ENCODE peak calls at places on chromosomes 1 and 21, in nine cellular contexts. One of them, this sample, is unnamed.

GRCh38 chr1:72780212-72780611 is 497.9 kb upstream of the NEGR1 start:
- DNase-seq in GM23248: no peak
- DNase-seq in fibroblast of lung: no peak
- DNase-seq in GM23338: no peak
- DNase-seq in MM.1S: no peak
- DNase-seq in mammary epithelial cell: no peak
- DNase-seq in PC-9: no peak
- DNase-seq in PC-3: no peak
- DNase-seq in neural progenitor cell: no peak
- DNase-seq in this sample: no peak

GRCh38 chr1:65792671-65793358 is at the start of gene PDE4B:
- DNase-seq in PC-3: no peak
- DNase-seq in GM23338: peak; percentile 65
- DNase-seq in PC-9: no peak
- DNase-seq in GM23248: peak; percentile 74
- DNase-seq in neural progenitor cell: peak; percentile 81
- DNase-seq in mammary epithelial cell: no peak
- DNase-seq in fibroblast of lung: peak; percentile 41
- DNase-seq in MM.1S: no peak
- DNase-seq in this sample: peak; percentile 19

GRCh38 chr1:86951430-86951829 is 37.0 kb downstream of the HS2ST1 start:
- DNase-seq in neural progenitor cell: no peak
- DNase-seq in GM23248: no peak
- DNase-seq in PC-3: no peak
- DNase-seq in MM.1S: no peak
- DNase-seq in GM23338: no peak
- DNase-seq in mammary epithelial cell: no peak
- DNase-seq in PC-9: no peak
- DNase-seq in fibroblast of lung: peak; percentile 27
- DNase-seq in this sample: no peak

GRCh38 chr1:22317231-22317919 is 134.3 kb upstream of the ZBTB40 start:
- DNase-seq in mammary epithelial cell: no peak
- DNase-seq in GM23248: peak; percentile 16
- DNase-seq in neural progenitor cell: peak; percentile 66
- DNase-seq in MM.1S: no peak
- DNase-seq in GM23338: peak; percentile 76
- DNase-seq in PC-3: peak; percentile 44
- DNase-seq in fibroblast of lung: no peak
- DNase-seq in PC-9: no peak
- DNase-seq in this sample: peak; percentile 50

GRCh38 chr1:64476251-64476952 is 6.5 kb downstream of the CACHD1 start:
- DNase-seq in mammary epithelial cell: peak; percentile 48
- DNase-seq in PC-3: peak; percentile 29
- DNase-seq in neural progenitor cell: no peak
- DNase-seq in MM.1S: no peak
- DNase-seq in fibroblast of lung: peak; percentile 94
- DNase-seq in PC-9: no peak
- DNase-seq in GM23338: no peak
- DNase-seq in GM23248: peak; percentile 86
- DNase-seq in this sample: peak; percentile 58

GRCh38 chr1:163650624-163651023 is 328.9 kb downstream of the NUF2 start:
- DNase-seq in neural progenitor cell: no peak
- DNase-seq in PC-9: no peak
- DNase-seq in fibroblast of lung: no peak
- DNase-seq in mammary epithelial cell: no peak
- DNase-seq in GM23338: no peak
- DNase-seq in MM.1S: no peak
- DNase-seq in PC-3: no peak
- DNase-seq in GM23248: no peak
- DNase-seq in this sample: no peak

GRCh38 chr21:43938751-43939442 is 73.2 kb upstream of the TRAPPC10 start:
- DNase-seq in GM23338: peak; percentile 97
- DNase-seq in PC-9: no peak
- DNase-seq in MM.1S: peak; percentile 94
- DNase-seq in mammary epithelial cell: peak; percentile 46
- DNase-seq in neural progenitor cell: peak; percentile 93
- DNase-seq in GM23248: peak; percentile 87
- DNase-seq in fibroblast of lung: peak; percentile 52
- DNase-seq in PC-3: peak; percentile 64
- DNase-seq in this sample: peak; percentile 91

GRCh38 chr1:209802117-209802779 is 3.7 kb downstream of the IRF6 start:
- DNase-seq in GM23248: no peak
- DNase-seq in PC-3: no peak
- DNase-seq in PC-9: no peak
- DNase-seq in MM.1S: no peak
- DNase-seq in mammary epithelial cell: peak; percentile 64
- DNase-seq in GM23338: no peak
- DNase-seq in neural progenitor cell: no peak
- DNase-seq in fibroblast of lung: no peak
- DNase-seq in this sample: no peak

GRCh38 chr1:174812026-174812425 is 187.7 kb upstream of the CACYBP start:
- DNase-seq in neural progenitor cell: no peak
- DNase-seq in mammary epithelial cell: no peak
- DNase-seq in MM.1S: no peak
- DNase-seq in GM23248: no peak
- DNase-seq in fibroblast of lung: no peak
- DNase-seq in GM23338: no peak
- DNase-seq in PC-3: no peak
- DNase-seq in PC-9: no peak
- DNase-seq in this sample: no peak

GRCh38 chr1:175725684-175726083 is 17.7 kb downstream of the TNR start:
- DNase-seq in GM23248: peak; percentile 34
- DNase-seq in PC-3: peak; percentile 46
- DNase-seq in PC-9: no peak
- DNase-seq in mammary epithelial cell: peak; percentile 20
- DNase-seq in GM23338: peak; percentile 84
- DNase-seq in neural progenitor cell: peak; percentile 83
- DNase-seq in MM.1S: peak; percentile 72
- DNase-seq in fibroblast of lung: peak; percentile 6
- DNase-seq in this sample: peak; percentile 72

GRCh38 chr1:25520446-25521061 is 22.9 kb upstream of the LDLRAP1 start:
- DNase-seq in neural progenitor cell: peak; percentile 72
- DNase-seq in MM.1S: peak; percentile 68
- DNase-seq in PC-9: no peak
- DNase-seq in fibroblast of lung: peak; percentile 45
- DNase-seq in GM23248: peak; percentile 71
- DNase-seq in PC-3: peak; percentile 70
- DNase-seq in GM23338: peak; percentile 86
- DNase-seq in mammary epithelial cell: peak; percentile 34
- DNase-seq in this sample: peak; percentile 80

GRCh38 chr1:169753549-169753948 is 19.7 kb upstream of the SELE start:
- DNase-seq in GM23338: peak; percentile 15
- DNase-seq in MM.1S: no peak
- DNase-seq in mammary epithelial cell: no peak
- DNase-seq in neural progenitor cell: no peak
- DNase-seq in GM23248: no peak
- DNase-seq in PC-3: no peak
- DNase-seq in PC-9: no peak
- DNase-seq in fibroblast of lung: no peak
- DNase-seq in this sample: no peak

GRCh38 chr1:45583666-45584350 is at the start of gene NASP:
- DNase-seq in fibroblast of lung: peak; percentile 70
- DNase-seq in GM23338: peak; percentile 86
- DNase-seq in MM.1S: peak; percentile 79
- DNase-seq in PC-9: peak; percentile 73
- DNase-seq in PC-3: peak; percentile 80
- DNase-seq in neural progenitor cell: peak; percentile 92
- DNase-seq in mammary epithelial cell: peak; percentile 83
- DNase-seq in GM23248: peak; percentile 84
- DNase-seq in this sample: peak; percentile 93

GRCh38 chr1:59146056-59146455 is 150.8 kb upstream of the FGGY start:
- DNase-seq in fibroblast of lung: no peak
- DNase-seq in MM.1S: no peak
- DNase-seq in PC-3: no peak
- DNase-seq in GM23338: no peak
- DNase-seq in PC-9: peak; percentile 16
- DNase-seq in neural progenitor cell: no peak
- DNase-seq in GM23248: no peak
- DNase-seq in mammary epithelial cell: no peak
- DNase-seq in this sample: no peak

DNA sequence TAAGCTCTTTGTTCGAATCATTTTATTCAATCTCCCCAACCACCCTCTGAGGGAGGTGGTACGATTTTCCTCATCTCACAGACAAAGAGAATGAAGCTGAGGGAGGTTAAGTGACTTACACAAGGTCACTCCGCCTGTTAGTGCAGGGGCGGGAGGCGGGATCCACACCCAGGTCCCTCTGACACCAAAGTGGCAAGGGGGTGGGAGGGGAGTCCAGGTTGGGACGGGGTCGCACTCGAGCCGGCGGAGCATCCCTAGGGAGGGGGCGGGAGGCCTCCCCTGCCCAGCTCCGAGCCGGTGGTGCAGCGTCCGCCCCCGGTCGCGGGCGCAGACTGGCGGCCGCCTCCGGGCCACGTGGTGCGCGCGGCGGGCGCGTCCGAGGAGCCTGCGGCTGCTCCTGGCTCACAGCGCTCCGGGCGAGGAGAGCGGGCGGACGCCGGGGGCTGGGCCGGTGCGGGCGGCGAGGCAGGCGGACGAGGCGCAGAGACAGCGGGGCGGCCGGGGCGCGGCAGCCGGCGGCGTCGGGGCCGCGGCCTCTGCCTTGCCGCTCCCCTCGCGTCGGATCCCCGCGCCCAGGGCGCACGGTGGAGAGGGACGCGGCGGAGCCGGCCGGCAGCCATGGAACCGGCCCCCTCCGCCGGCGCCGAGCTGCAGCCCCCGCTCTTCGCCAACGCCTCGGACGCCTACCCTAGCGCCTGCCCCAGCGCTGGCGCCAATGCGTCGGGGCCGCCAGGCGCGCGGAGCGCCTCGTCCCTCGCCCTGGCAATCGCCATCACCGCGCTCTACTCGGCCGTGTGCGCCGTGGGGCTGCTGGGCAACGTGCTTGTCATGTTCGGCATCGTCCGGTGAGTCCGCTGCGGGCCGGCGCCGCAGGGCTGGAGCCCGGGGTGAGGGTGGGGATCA is at the start of gene OPRD1:
- DNase-seq in mammary epithelial cell: peak; percentile 41
- DNase-seq in PC-3: no peak
- DNase-seq in MM.1S: no peak
- DNase-seq in PC-9: no peak
- DNase-seq in GM23338: peak; percentile 69
- DNase-seq in neural progenitor cell: peak; percentile 75
- DNase-seq in GM23248: peak; percentile 23
- DNase-seq in fibroblast of lung: peak; percentile 12
- DNase-seq in this sample: no peak
- TF ChIP-seq EZH2 in mammary epithelial cell: no peak
- TF ChIP-seq EZH2 in PC-3: no peak
- TF ChIP-seq EZH2 in MM.1S: no peak
- TF ChIP-seq EZH2 in PC-9: no peak
- TF ChIP-seq EZH2 in GM23338: peak; percentile 57
- TF ChIP-seq EZH2 in neural progenitor cell: peak; percentile 78
- TF ChIP-seq EZH2 in GM23248: no peak
- TF ChIP-seq EZH2 in fibroblast of lung: peak; percentile 60
- TF ChIP-seq EZH2 in this sample: no peak

GRCh38 chr1:205592443-205593003 is 39.3 kb downstream of the ELK4 start:
- DNase-seq in GM23248: no peak
- DNase-seq in GM23338: no peak
- DNase-seq in neural progenitor cell: no peak
- DNase-seq in PC-3: no peak
- DNase-seq in mammary epithelial cell: no peak
- DNase-seq in PC-9: no peak
- DNase-seq in MM.1S: no peak
- DNase-seq in fibroblast of lung: no peak
- DNase-seq in this sample: no peak
- H3K4me2 ChIP-seq in GM23248: no peak overlapping the region
- H3K4me2 ChIP-seq in GM23338: peak overlapping the region; percentile 76
- H3K4me2 ChIP-seq in neural progenitor cell: no peak overlapping the region
- H3K4me2 ChIP-seq in PC-3: no peak overlapping the region
- H3K4me2 ChIP-seq in mammary epithelial cell: peak overlapping the region; percentile 74
- H3K4me2 ChIP-seq in PC-9: no peak overlapping the region
- H3K4me2 ChIP-seq in MM.1S: no peak overlapping the region
- H3K4me2 ChIP-seq in fibroblast of lung: no peak overlapping the region
- H3K4me2 ChIP-seq in this sample: peak overlapping the region; percentile 91

GRCh38 chr1:84700065-84700464 is 9.8 kb upstream of the SSX2IP start:
- DNase-seq in fibroblast of lung: no peak
- DNase-seq in PC-3: no peak
- DNase-seq in PC-9: no peak
- DNase-seq in GM23338: no peak
- DNase-seq in GM23248: no peak
- DNase-seq in neural progenitor cell: no peak
- DNase-seq in MM.1S: no peak
- DNase-seq in mammary epithelial cell: no peak
- DNase-seq in this sample: no peak

GRCh38 chr1:84704872-84705426 is 14.7 kb upstream of the SSX2IP start:
- DNase-seq in GM23248: no peak
- DNase-seq in neural progenitor cell: no peak
- DNase-seq in fibroblast of lung: no peak
- DNase-seq in GM23338: no peak
- DNase-seq in mammary epithelial cell: no peak
- DNase-seq in MM.1S: no peak
- DNase-seq in PC-3: no peak
- DNase-seq in PC-9: no peak
- DNase-seq in this sample: no peak

GRCh38 chr1:84701366-84701765 is 11.1 kb upstream of the SSX2IP start:
- DNase-seq in MM.1S: no peak
- DNase-seq in neural progenitor cell: no peak
- DNase-seq in fibroblast of lung: no peak
- DNase-seq in mammary epithelial cell: no peak
- DNase-seq in GM23248: peak; percentile 22
- DNase-seq in GM23338: no peak
- DNase-seq in PC-9: no peak
- DNase-seq in PC-3: no peak
- DNase-seq in this sample: no peak

GRCh38 chr1:84705503-84705902 is 15.2 kb upstream of the SSX2IP start:
- DNase-seq in PC-3: no peak
- DNase-seq in GM23338: no peak
- DNase-seq in fibroblast of lung: no peak
- DNase-seq in MM.1S: no peak
- DNase-seq in GM23248: no peak
- DNase-seq in neural progenitor cell: no peak
- DNase-seq in mammary epithelial cell: no peak
- DNase-seq in PC-9: no peak
- DNase-seq in this sample: no peak

DNA sequence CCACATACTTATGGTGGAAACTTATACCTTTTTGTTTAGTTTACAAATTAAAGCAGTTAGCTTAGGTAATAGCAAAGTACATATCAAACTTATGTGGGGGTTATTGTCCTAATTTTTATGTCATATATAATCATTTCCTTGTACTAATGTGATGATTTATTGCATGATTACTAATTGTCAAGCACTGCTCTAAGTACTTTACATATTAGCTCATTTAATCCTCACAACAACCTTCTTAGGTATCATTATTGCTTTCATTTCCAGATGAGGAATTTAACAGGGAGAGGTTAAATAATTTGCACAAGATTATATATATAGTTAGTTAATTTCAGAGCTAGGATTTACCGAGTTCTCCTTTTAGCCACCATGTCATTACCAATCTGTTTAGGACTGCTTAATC is 11.9 kb upstream of the SSX2IP start:
- DNase-seq in mammary epithelial cell: no peak
- DNase-seq in PC-3: no peak
- DNase-seq in fibroblast of lung: no peak
- DNase-seq in PC-9: no peak
- DNase-seq in neural progenitor cell: no peak
- DNase-seq in MM.1S: no peak
- DNase-seq in GM23338: no peak
- DNase-seq in GM23248: no peak
- DNase-seq in this sample: no peak
- H3K4me1 ChIP-seq in mammary epithelial cell: peaks cover 20% of the 10 kb centered on the region
- H3K4me1 ChIP-seq in PC-3: peaks cover 21% of the 10 kb centered on the region
- H3K4me1 ChIP-seq in fibroblast of lung: peaks cover 16% of the 10 kb centered on the region
- H3K4me1 ChIP-seq in PC-9: peaks cover 15% of the 10 kb centered on the region
- H3K4me1 ChIP-seq in neural progenitor cell: peaks cover 28% of the 10 kb centered on the region
- H3K4me1 ChIP-seq in MM.1S: no peaks in the 10 kb centered on the region
- H3K4me1 ChIP-seq in GM23338: peaks cover 56% of the 10 kb centered on the region
- H3K4me1 ChIP-seq in GM23248: peaks cover 22% of the 10 kb centered on the region
- H3K4me1 ChIP-seq in this sample: peaks cover 25% of the 10 kb centered on the region

GRCh38 chr1:243474906-243475305 is 219.1 kb downstream of the SDCCAG8 start:
- DNase-seq in fibroblast of lung: no peak
- DNase-seq in GM23338: no peak
- DNase-seq in PC-9: no peak
- DNase-seq in PC-3: no peak
- DNase-seq in neural progenitor cell: no peak
- DNase-seq in GM23248: no peak
- DNase-seq in mammary epithelial cell: no peak
- DNase-seq in MM.1S: no peak
- DNase-seq in this sample: no peak
- TF ChIP-seq EZH2 in fibroblast of lung: no peak
- TF ChIP-seq EZH2 in GM23338: no peak
- TF ChIP-seq EZH2 in PC-9: no peak
- TF ChIP-seq EZH2 in PC-3: no peak
- TF ChIP-seq EZH2 in neural progenitor cell: no peak
- TF ChIP-seq EZH2 in GM23248: no peak
- TF ChIP-seq EZH2 in mammary epithelial cell: no peak
- TF ChIP-seq EZH2 in MM.1S: no peak
- TF ChIP-seq EZH2 in this sample: no peak